ENCODE peak calls at places on chromosomes 4 and X, in five cellular contexts. D is HCT116, X is gastrocnemius medialis, Z is H54, Y is stomach. I is an unnamed sample.

GRCh38 chr4:8840006-8840793 is 31.4 kb downstream of the HMX1 start:
- DNase-seq in D (no peak), X (no peak), Z (no peak), Y (no peak), I (peak; percentile 42)

GRCh38 chr4:136476773-136477172 is 1055.5 kb downstream of the PCDH18 start:
- DNase-seq in D (no peak), X (no peak), Z (no peak), Y (no peak), I (no peak)

GRCh38 chr4:27198971-27199370 is 338.3 kb downstream of the STIM2 start:
- DNase-seq in D (no peak), X (no peak), Z (no peak), Y (no peak), I (no peak)

GRCh38 chr4:148026022-148026421 is 294.1 kb downstream of the ARHGAP10 start:
- DNase-seq in D (no peak), X (no peak), Z (no peak), Y (no peak), I (no peak)

GRCh38 chr4:9997881-9998280 is 23.4 kb downstream of the SLC2A9 start:
- DNase-seq in D (no peak), X (no peak), Z (no peak), Y (no peak), I (no peak)

GRCh38 chr4:41069268-41069667 is 145.1 kb downstream of the APBB2 start:
- DNase-seq in D (no peak), X (no peak), Z (no peak), Y (no peak), I (no peak)

GRCh38 chr4:82770607-82771006 is 28.0 kb downstream of the SCD5 start:
- DNase-seq in D (no peak), X (no peak), Z (no peak), Y (no peak), I (no peak)

GRCh38 chrX:46642145-46642544 is 68.6 kb downstream of the CHST7 start:
- DNase-seq in D (no peak), X (no peak), Z (no peak), Y (no peak), I (no peak)

GRCh38 chrX:129235903-129236302 is 287.4 kb downstream of the SMARCA1 start:
- DNase-seq in D (no peak), X (no peak), Z (no peak), Y (no peak), I (no peak)

GRCh38 chr4:86927843-86928395 is 6.9 kb upstream of the AFF1 start:
- DNase-seq in D (no peak), X (peak; percentile 86), Z (no peak), Y (no peak), I (no peak)

DNA sequence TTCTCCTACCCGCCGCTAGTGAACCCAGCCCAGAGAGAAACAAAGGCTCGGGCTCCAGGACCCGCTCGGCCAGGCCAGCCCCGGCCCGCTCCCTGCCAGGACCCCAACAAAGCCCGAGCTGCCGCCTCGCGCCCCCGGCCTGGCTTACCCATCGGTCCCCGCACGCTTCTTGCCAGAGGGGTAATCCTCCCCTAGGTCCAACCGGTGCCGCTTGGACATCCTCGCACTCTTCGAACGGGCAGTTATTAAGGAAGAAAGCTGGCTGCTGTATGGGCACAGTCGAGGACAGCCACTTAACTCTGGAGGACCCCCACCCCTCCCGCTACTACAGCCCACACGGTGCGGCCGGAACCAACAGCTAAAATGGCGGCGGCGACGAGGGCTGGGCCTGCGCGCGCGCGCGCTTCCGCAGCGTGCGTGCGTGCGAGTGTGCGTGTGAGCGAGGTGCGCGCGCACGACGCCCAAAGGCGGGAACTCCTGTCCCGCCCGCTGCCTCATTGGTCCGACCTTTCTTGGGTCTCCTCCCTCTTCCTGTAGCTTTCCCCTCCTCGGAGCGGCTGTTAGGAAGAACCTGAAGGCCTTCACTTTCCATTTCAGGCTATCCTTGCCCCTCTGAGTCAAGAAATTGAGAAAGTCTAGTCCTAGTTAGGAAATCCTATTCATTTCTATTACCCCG is at the start of gene DHX15:
- DNase-seq in D (peak; percentile 95), X (peak; percentile 95), Z (peak; percentile 86), Y (peak; percentile 98), I (peak; percentile 94)
- TF ChIP-seq POLR2A in D (peak; percentile 83), X (peak; percentile 84), Z (peak; percentile 70), Y (peak; percentile 66), I (peak; percentile 64)

GRCh38 chr4:108157655-108158054 is 11.1 kb downstream of the LEF1 start:
- DNase-seq in D (no peak), X (no peak), Z (no peak), Y (no peak), I (no peak)
- TF ChIP-seq POLR2A in D (no peak), X (no peak), Z (no peak), Y (no peak), I (no peak)

GRCh38 chr4:88158360-88159136 is at the start of gene ABCG2:
- DNase-seq in D (no peak), X (no peak), Z (no peak), Y (no peak), I (no peak)
- TF ChIP-seq POLR2A in D (no peak), X (no peak), Z (peak; percentile 14), Y (no peak), I (no peak)

DNA sequence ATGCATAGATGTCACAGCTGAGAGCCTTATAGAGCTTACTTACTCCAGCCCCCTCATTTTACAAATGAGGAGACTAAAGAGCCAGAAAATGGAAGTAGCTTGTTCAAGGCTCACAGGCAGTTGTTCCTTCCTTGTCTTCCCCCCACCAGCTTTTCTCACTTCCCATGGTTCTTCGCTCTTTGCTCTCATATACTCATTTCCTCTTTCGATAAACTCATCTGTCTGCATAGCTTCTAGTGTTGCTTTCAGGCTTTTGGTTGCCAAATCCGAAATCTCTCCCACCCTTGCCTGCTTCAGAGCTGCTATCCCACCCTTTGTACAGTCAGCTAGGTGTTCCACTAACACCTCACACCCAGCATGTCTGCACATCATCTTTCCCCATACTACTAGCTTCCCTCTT is 25.0 kb upstream of the GJB1 start:
- DNase-seq in D (no peak), X (no peak), Z (no peak), Y (no peak), I (no peak)
- TF ChIP-seq POLR2A in D (no peak), X (no peak), Z (no peak), Y (no peak), I (no peak)

I was measured in breast epithelium.